ENCODE peak calls at places on chromosomes 11 and 22, in ten cellular contexts. One of them, this sample, is unnamed.

GRCh38 chr11:73344191-73344607 is 32.0 kb upstream of the RELT start:
- DNase-seq in stomach: no peak
- DNase-seq in GM12891: no peak
- DNase-seq in transverse colon: no peak
- DNase-seq in H54: no peak
- DNase-seq in uterus: peak
- DNase-seq in adrenal gland: no peak
- DNase-seq in IMR-90: no peak
- DNase-seq in body of pancreas: peak
- DNase-seq in Peyer's patch: no peak
- DNase-seq in this sample: no peak

GRCh38 chr11:73429121-73429740 is 53.0 kb downstream of the RELT start:
- DNase-seq in Peyer's patch: no peak
- DNase-seq in transverse colon: no peak
- DNase-seq in H54: no peak
- DNase-seq in adrenal gland: no peak
- DNase-seq in body of pancreas: no peak
- DNase-seq in IMR-90: peak
- DNase-seq in stomach: no peak
- DNase-seq in uterus: no peak
- DNase-seq in GM12891: no peak
- DNase-seq in this sample: no peak

GRCh38 chr11:71133946-71134345 is 118.4 kb downstream of the SHANK2 start:
- DNase-seq in H54: no peak
- DNase-seq in adrenal gland: no peak
- DNase-seq in IMR-90: no peak
- DNase-seq in stomach: no peak
- DNase-seq in uterus: no peak
- DNase-seq in Peyer's patch: no peak
- DNase-seq in transverse colon: no peak
- DNase-seq in GM12891: no peak
- DNase-seq in body of pancreas: no peak
- DNase-seq in this sample: no peak

GRCh38 chr22:36301851-36302250 is 48.9 kb downstream of the APOL1 start:
- DNase-seq in H54: no peak
- DNase-seq in stomach: no peak
- DNase-seq in IMR-90: peak
- DNase-seq in Peyer's patch: no peak
- DNase-seq in GM12891: no peak
- DNase-seq in transverse colon: no peak
- DNase-seq in body of pancreas: no peak
- DNase-seq in adrenal gland: no peak
- DNase-seq in uterus: no peak
- DNase-seq in this sample: no peak

GRCh38 chr11:70046089-70046488 is 32.0 kb upstream of the ANO1 start:
- DNase-seq in GM12891: no peak
- DNase-seq in IMR-90: no peak
- DNase-seq in uterus: no peak
- DNase-seq in H54: no peak
- DNase-seq in Peyer's patch: no peak
- DNase-seq in transverse colon: no peak
- DNase-seq in stomach: no peak
- DNase-seq in adrenal gland: no peak
- DNase-seq in body of pancreas: no peak
- DNase-seq in this sample: peak

GRCh38 chr11:3709977-3710376 is 38.8 kb upstream of the CHRNA10 start:
- DNase-seq in Peyer's patch: no peak
- DNase-seq in body of pancreas: no peak
- DNase-seq in IMR-90: peak
- DNase-seq in adrenal gland: no peak
- DNase-seq in stomach: no peak
- DNase-seq in uterus: no peak
- DNase-seq in transverse colon: no peak
- DNase-seq in GM12891: no peak
- DNase-seq in H54: no peak
- DNase-seq in this sample: no peak

GRCh38 chr11:108592591-108593213 is 866 bp downstream of the EXPH5 start:
- DNase-seq in H54: peak
- DNase-seq in IMR-90: no peak
- DNase-seq in adrenal gland: peak
- DNase-seq in body of pancreas: peak
- DNase-seq in stomach: peak
- DNase-seq in uterus: no peak
- DNase-seq in transverse colon: peak
- DNase-seq in Peyer's patch: peak
- DNase-seq in GM12891: peak
- DNase-seq in this sample: no peak

GRCh38 chr22:20013382-20013871 is 3.2 kb downstream of the ARVCF start:
- DNase-seq in stomach: peak
- DNase-seq in adrenal gland: peak
- DNase-seq in uterus: peak
- DNase-seq in GM12891: no peak
- DNase-seq in H54: no peak
- DNase-seq in body of pancreas: peak
- DNase-seq in Peyer's patch: peak
- DNase-seq in IMR-90: peak
- DNase-seq in transverse colon: peak
- DNase-seq in this sample: no peak

GRCh38 chr11:70610561-70610960 is 212.2 kb downstream of the CTTN start:
- DNase-seq in body of pancreas: peak
- DNase-seq in IMR-90: peak
- DNase-seq in Peyer's patch: no peak
- DNase-seq in stomach: no peak
- DNase-seq in GM12891: no peak
- DNase-seq in adrenal gland: no peak
- DNase-seq in H54: no peak
- DNase-seq in uterus: no peak
- DNase-seq in transverse colon: no peak
- DNase-seq in this sample: no peak

GRCh38 chr11:11252403-11252802 is 100.6 kb downstream of the CSNK2A3 start:
- DNase-seq in H54: no peak
- DNase-seq in stomach: no peak
- DNase-seq in Peyer's patch: no peak
- DNase-seq in body of pancreas: no peak
- DNase-seq in uterus: no peak
- DNase-seq in transverse colon: no peak
- DNase-seq in GM12891: no peak
- DNase-seq in IMR-90: no peak
- DNase-seq in adrenal gland: no peak
- DNase-seq in this sample: no peak

GRCh38 chr22:26581026-26581425 is 8.9 kb downstream of the TPST2 start:
- DNase-seq in Peyer's patch: no peak
- DNase-seq in stomach: no peak
- DNase-seq in H54: no peak
- DNase-seq in body of pancreas: no peak
- DNase-seq in IMR-90: no peak
- DNase-seq in GM12891: no peak
- DNase-seq in transverse colon: no peak
- DNase-seq in adrenal gland: no peak
- DNase-seq in uterus: no peak
- DNase-seq in this sample: no peak
- TF ChIP-seq POLR2A in Peyer's patch: no peak
- TF ChIP-seq POLR2A in stomach: no peak
- TF ChIP-seq POLR2A in H54: no peak
- TF ChIP-seq POLR2A in body of pancreas: no peak
- TF ChIP-seq POLR2A in IMR-90: no peak
- TF ChIP-seq POLR2A in GM12891: no peak
- TF ChIP-seq POLR2A in transverse colon: no peak
- TF ChIP-seq POLR2A in adrenal gland: no peak
- TF ChIP-seq POLR2A in uterus: no peak
- TF ChIP-seq POLR2A in this sample: no peak

GRCh38 chr11:2250041-2250440 is 20.3 kb downstream of the ASCL2 start:
- DNase-seq in adrenal gland: no peak
- DNase-seq in transverse colon: no peak
- DNase-seq in body of pancreas: no peak
- DNase-seq in GM12891: no peak
- DNase-seq in Peyer's patch: no peak
- DNase-seq in stomach: no peak
- DNase-seq in IMR-90: no peak
- DNase-seq in uterus: no peak
- DNase-seq in H54: no peak
- DNase-seq in this sample: no peak
- TF ChIP-seq POLR2A in adrenal gland: no peak
- TF ChIP-seq POLR2A in transverse colon: no peak
- TF ChIP-seq POLR2A in body of pancreas: no peak
- TF ChIP-seq POLR2A in GM12891: no peak
- TF ChIP-seq POLR2A in Peyer's patch: no peak
- TF ChIP-seq POLR2A in stomach: no peak
- TF ChIP-seq POLR2A in IMR-90: no peak
- TF ChIP-seq POLR2A in uterus: no peak
- TF ChIP-seq POLR2A in H54: no peak
- TF ChIP-seq POLR2A in this sample: no peak

GRCh38 chr11:64271339-64272132 is 12.9 kb downstream of the BAD start:
- DNase-seq in uterus: peak
- DNase-seq in H54: no peak
- DNase-seq in GM12891: peak
- DNase-seq in adrenal gland: peak
- DNase-seq in Peyer's patch: peak
- DNase-seq in transverse colon: peak
- DNase-seq in body of pancreas: peak
- DNase-seq in IMR-90: peak
- DNase-seq in stomach: peak
- DNase-seq in this sample: peak
- TF ChIP-seq POLR2A in uterus: peak
- TF ChIP-seq POLR2A in H54: no peak
- TF ChIP-seq POLR2A in GM12891: peak
- TF ChIP-seq POLR2A in adrenal gland: peak
- TF ChIP-seq POLR2A in Peyer's patch: peak
- TF ChIP-seq POLR2A in transverse colon: peak
- TF ChIP-seq POLR2A in body of pancreas: peak
- TF ChIP-seq POLR2A in IMR-90: peak
- TF ChIP-seq POLR2A in stomach: no peak
- TF ChIP-seq POLR2A in this sample: no peak

GRCh38 chr11:118911880-118912741 is 13.6 kb downstream of the BCL9L start:
- DNase-seq in GM12891: no peak
- DNase-seq in uterus: peak
- DNase-seq in IMR-90: peak
- DNase-seq in transverse colon: peak
- DNase-seq in H54: no peak
- DNase-seq in adrenal gland: peak
- DNase-seq in stomach: no peak
- DNase-seq in Peyer's patch: peak
- DNase-seq in body of pancreas: peak
- DNase-seq in this sample: no peak
- TF ChIP-seq POLR2A in GM12891: no peak
- TF ChIP-seq POLR2A in uterus: peak
- TF ChIP-seq POLR2A in IMR-90: no peak
- TF ChIP-seq POLR2A in transverse colon: no peak
- TF ChIP-seq POLR2A in H54: no peak
- TF ChIP-seq POLR2A in adrenal gland: no peak
- TF ChIP-seq POLR2A in stomach: no peak
- TF ChIP-seq POLR2A in Peyer's patch: peak
- TF ChIP-seq POLR2A in body of pancreas: peak
- TF ChIP-seq POLR2A in this sample: peak

GRCh38 chr22:46241397-46242007 is 8.6 kb downstream of the CDPF1 start:
- DNase-seq in IMR-90: no peak
- DNase-seq in GM12891: no peak
- DNase-seq in stomach: no peak
- DNase-seq in transverse colon: no peak
- DNase-seq in H54: no peak
- DNase-seq in uterus: no peak
- DNase-seq in adrenal gland: peak
- DNase-seq in body of pancreas: peak
- DNase-seq in Peyer's patch: no peak
- DNase-seq in this sample: no peak
- TF ChIP-seq POLR2A in IMR-90: no peak
- TF ChIP-seq POLR2A in GM12891: no peak
- TF ChIP-seq POLR2A in stomach: no peak
- TF ChIP-seq POLR2A in transverse colon: no peak
- TF ChIP-seq POLR2A in H54: no peak
- TF ChIP-seq POLR2A in uterus: no peak
- TF ChIP-seq POLR2A in adrenal gland: no peak
- TF ChIP-seq POLR2A in body of pancreas: no peak
- TF ChIP-seq POLR2A in Peyer's patch: no peak
- TF ChIP-seq POLR2A in this sample: no peak

This sample was measured in vagina.